ENCODE peak calls at places on chromosomes 11 and 22, in four cellular contexts. K is A549, S is HepG2, J is body of pancreas. M is an unnamed sample.

GRCh38 chr22:27170491-27170890 is 513.1 kb downstream of the MIAT start:
- DNase-seq in K (peak; percentile 69), S (no peak), J (peak; percentile 17), M (no peak)

GRCh38 chr11:774873-775592 is 2.3 kb downstream of the GATD1 start:
- DNase-seq in K (no peak), S (no peak), J (peak; percentile 15), M (peak; percentile 16)

GRCh38 chr11:73359930-73360742 is 16.1 kb upstream of the RELT start:
- DNase-seq in K (peak; percentile 43), S (peak; percentile 29), J (no peak), M (no peak)

GRCh38 chr11:119218141-119218878 is 12.2 kb downstream of the CBL start:
- DNase-seq in K (peak; percentile 70), S (no peak), J (no peak), M (no peak)

GRCh38 chr11:121551463-121551862 is 98.7 kb upstream of the SORL1-AS1 start:
- DNase-seq in K (no peak), S (no peak), J (no peak), M (no peak)

GRCh38 chr11:1375161-1375954 is 14.4 kb upstream of the BRSK2 start:
- DNase-seq in K (no peak), S (no peak), J (no peak), M (no peak)

GRCh38 chr11:57598831-57599155 is 1.3 kb downstream of the SERPING1 start:
- DNase-seq in K (no peak), S (no peak), J (no peak), M (no peak)

GRCh38 chr22:46027219-46028068 is 50.5 kb upstream of the WNT7B start:
- DNase-seq in K (no peak), S (peak; percentile 46), J (peak; percentile 86), M (peak; percentile 75)

GRCh38 chr11:124920870-124921609 is 2.0 kb downstream of the HEPN1 start:
- DNase-seq in K (peak; percentile 45), S (no peak), J (peak; percentile 61), M (peak; percentile 82)

GRCh38 chr11:33060271-33060670 is 20.9 kb downstream of the TCP11L1 start:
- DNase-seq in K (no peak), S (no peak), J (no peak), M (no peak)

GRCh38 chr11:1072116-1072820 is 2.4 kb upstream of the MUC2 start:
- DNase-seq in K (peak; percentile 91), S (no peak), J (no peak), M (peak; percentile 64)

GRCh38 chr11:59787816-59788215 is 22.8 kb downstream of the MRPL16 start:
- DNase-seq in K (no peak), S (no peak), J (no peak), M (no peak)
- H3K27ac ChIP-seq in K (no peak overlapping the region), S (no peak overlapping the region), J (no peak overlapping the region), M (no peak overlapping the region)

DNA sequence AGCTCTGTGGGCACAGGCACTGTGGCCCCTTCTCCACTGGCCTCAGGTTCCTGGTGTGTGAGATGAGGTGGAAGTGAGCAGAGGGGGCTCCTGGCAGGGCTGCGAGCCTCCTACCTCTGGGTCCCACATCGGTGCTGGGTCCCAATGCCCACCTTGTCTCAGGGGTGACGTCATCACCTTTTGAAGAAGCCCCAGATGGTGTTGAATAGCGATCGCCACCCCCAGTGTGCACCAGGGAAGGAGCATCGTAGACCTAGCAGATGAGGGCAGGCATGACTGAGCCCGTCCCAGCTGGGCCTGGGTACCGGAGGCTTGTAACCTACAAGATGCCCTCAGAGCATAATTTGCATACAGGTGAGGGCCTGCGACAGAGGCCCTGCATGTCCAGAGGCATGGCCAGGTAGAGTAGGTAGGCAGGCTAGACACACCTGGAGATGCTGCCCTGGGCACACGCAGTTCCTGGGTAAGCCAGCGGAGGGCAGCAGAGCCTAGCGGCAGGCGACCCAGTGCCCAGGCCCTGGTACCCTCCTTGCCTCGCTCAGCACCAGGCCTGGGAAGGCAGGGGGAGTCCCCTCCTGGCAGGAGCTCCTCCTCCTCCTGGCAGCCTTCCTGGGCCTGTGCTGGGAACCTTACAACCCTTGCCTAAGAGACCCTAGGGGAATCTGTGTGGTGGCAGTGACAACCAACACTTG is 52.5 kb downstream of the TPCN2 start:
- DNase-seq in K (peak; percentile 81), S (peak; percentile 37), J (peak; percentile 90), M (peak; percentile 85)
- TF ChIP-seq POLR2A in K (no peak), S (no peak), J (no peak), M (no peak)

GRCh38 chr11:65526744-65527143 is 1.9 kb downstream of the SCYL1 start:
- DNase-seq in K (no peak), S (no peak), J (no peak), M (no peak)

GRCh38 chr11:65530157-65530496 is 5.2 kb downstream of the SCYL1 start:
- DNase-seq in K (peak; percentile 58), S (no peak), J (no peak), M (no peak)

GRCh38 chr11:65528819-65529350 is 4.0 kb downstream of the SCYL1 start:
- DNase-seq in K (no peak), S (no peak), J (no peak), M (no peak)

GRCh38 chr11:65532388-65533064 is 7.6 kb downstream of the SCYL1 start:
- DNase-seq in K (no peak), S (no peak), J (no peak), M (no peak)

GRCh38 chr11:65529475-65530156 is 4.7 kb downstream of the SCYL1 start:
- DNase-seq in K (no peak), S (peak; percentile 50), J (no peak), M (no peak)
- H3K27ac ChIP-seq in K (no peak overlapping the region), S (peak overlapping the region; percentile 66), J (no peak overlapping the region), M (no peak overlapping the region)

DNA sequence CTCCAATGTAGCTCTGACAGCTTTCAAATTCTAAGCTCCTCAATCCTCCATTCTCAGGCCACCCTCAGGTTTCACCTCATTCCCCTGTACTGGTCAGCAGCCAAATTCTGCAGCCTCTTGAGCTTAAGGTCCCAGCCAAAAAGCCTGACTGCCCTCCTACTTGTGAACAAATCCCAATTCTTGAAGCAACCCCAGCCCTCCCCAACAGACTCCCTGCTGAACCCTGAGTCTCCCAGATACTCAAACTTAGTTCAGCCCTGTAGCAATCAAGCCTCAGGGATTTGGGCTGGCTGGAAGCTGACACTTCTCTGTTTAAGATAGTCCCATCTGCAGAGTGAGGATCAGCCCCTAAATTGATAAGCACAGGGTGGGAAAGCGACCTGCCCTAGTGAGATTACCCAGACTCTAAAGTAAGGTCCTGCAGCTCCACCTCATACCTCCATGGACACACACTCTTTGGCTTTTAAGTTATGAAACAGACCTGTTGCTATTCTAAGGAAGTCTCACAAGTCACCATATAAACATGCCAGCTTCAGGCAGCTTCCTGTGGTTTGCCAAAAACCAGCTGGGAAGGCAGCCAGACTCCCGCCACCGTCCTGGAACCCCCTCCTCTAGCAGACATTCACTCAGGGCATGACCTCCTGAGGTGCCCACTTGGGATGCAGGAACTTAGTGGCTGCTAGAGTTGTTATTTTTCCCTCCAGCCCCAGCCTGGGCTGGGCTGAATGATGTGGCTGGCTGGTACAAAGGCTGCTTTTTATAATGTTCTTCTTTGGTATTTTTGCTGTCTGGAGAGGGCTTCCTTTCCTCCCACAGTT is 82.5 kb upstream of the PICALM start:
- DNase-seq in K (no peak), S (no peak), J (peak; percentile 25), M (peak; percentile 38)
- TF ChIP-seq POLR2A in K (no peak), S (no peak), J (no peak), M (no peak)

GRCh38 chr11:112553340-112553739 is 292.7 kb upstream of the PLET1 start:
- DNase-seq in K (no peak), S (no peak), J (no peak), M (no peak)

GRCh38 chr11:112558691-112559090 is 298.0 kb upstream of the PLET1 start:
- DNase-seq in K (no peak), S (no peak), J (no peak), M (no peak)

GRCh38 chr11:112554586-112554985 is 293.9 kb upstream of the PLET1 start:
- DNase-seq in K (no peak), S (no peak), J (no peak), M (no peak)

GRCh38 chr11:112555491-112556364 is 295.1 kb upstream of the PLET1 start:
- DNase-seq in K (peak; percentile 12), S (peak; percentile 21), J (peak; percentile 48), M (peak; percentile 60)
- H3K27ac ChIP-seq in K (no peak overlapping the region), S (no peak overlapping the region), J (no peak overlapping the region), M (no peak overlapping the region)

M was measured in heart left ventricle.